ENCODE peak calls at places on chromosome X, in eight cellular contexts. One of them, this sample, is unnamed.

GRCh38 chrX:116379854-116380253 is 56.6 kb upstream of the SLC6A14 start:
- DNase-seq in GM04503: no peak
- DNase-seq in activated T-cell treated with anti-CD3 and anti-CD28 coated beads for 24 hours: no peak
- DNase-seq in activated CD4-positive, alpha-beta T cell treated with anti-CD3 and anti-CD28 coated beads, Interleukin-2, amount 50 U/mL, for 48 hours: no peak
- DNase-seq in anterior cingulate cortex: no peak
- DNase-seq in smooth muscle cell of the brain vasculature: no peak
- DNase-seq in epithelial cell of prostate: peak
- DNase-seq in NCI-H460: no peak
- DNase-seq in this sample: no peak

GRCh38 chrX:119101168-119101567 is 26.4 kb downstream of the KIAA1210 start:
- DNase-seq in epithelial cell of prostate: no peak
- DNase-seq in activated T-cell treated with anti-CD3 and anti-CD28 coated beads for 24 hours: no peak
- DNase-seq in GM04503: no peak
- DNase-seq in anterior cingulate cortex: no peak
- DNase-seq in activated CD4-positive, alpha-beta T cell treated with anti-CD3 and anti-CD28 coated beads, Interleukin-2, amount 50 U/mL, for 48 hours: no peak
- DNase-seq in smooth muscle cell of the brain vasculature: no peak
- DNase-seq in NCI-H460: no peak
- DNase-seq in this sample: no peak

GRCh38 chrX:124426824-124427223 is 80.5 kb downstream of the SH2D1A start:
- DNase-seq in GM04503: no peak
- DNase-seq in smooth muscle cell of the brain vasculature: no peak
- DNase-seq in anterior cingulate cortex: no peak
- DNase-seq in NCI-H460: no peak
- DNase-seq in epithelial cell of prostate: no peak
- DNase-seq in activated CD4-positive, alpha-beta T cell treated with anti-CD3 and anti-CD28 coated beads, Interleukin-2, amount 50 U/mL, for 48 hours: no peak
- DNase-seq in activated T-cell treated with anti-CD3 and anti-CD28 coated beads for 24 hours: no peak
- DNase-seq in this sample: no peak

GRCh38 chrX:119004920-119005524 is 30.6 kb downstream of the LONRF3 start:
- DNase-seq in smooth muscle cell of the brain vasculature: peak
- DNase-seq in epithelial cell of prostate: no peak
- DNase-seq in anterior cingulate cortex: peak
- DNase-seq in activated CD4-positive, alpha-beta T cell treated with anti-CD3 and anti-CD28 coated beads, Interleukin-2, amount 50 U/mL, for 48 hours: peak
- DNase-seq in NCI-H460: peak
- DNase-seq in activated T-cell treated with anti-CD3 and anti-CD28 coated beads for 24 hours: peak
- DNase-seq in GM04503: no peak
- DNase-seq in this sample: no peak

GRCh38 chrX:15914486-15914885 is 59.9 kb upstream of the AP1S2 start:
- DNase-seq in NCI-H460: no peak
- DNase-seq in activated CD4-positive, alpha-beta T cell treated with anti-CD3 and anti-CD28 coated beads, Interleukin-2, amount 50 U/mL, for 48 hours: no peak
- DNase-seq in activated T-cell treated with anti-CD3 and anti-CD28 coated beads for 24 hours: no peak
- DNase-seq in smooth muscle cell of the brain vasculature: no peak
- DNase-seq in GM04503: no peak
- DNase-seq in anterior cingulate cortex: no peak
- DNase-seq in epithelial cell of prostate: no peak
- DNase-seq in this sample: no peak

GRCh38 chrX:11264925-11265324 is 28.3 kb upstream of the AMELX start:
- DNase-seq in activated CD4-positive, alpha-beta T cell treated with anti-CD3 and anti-CD28 coated beads, Interleukin-2, amount 50 U/mL, for 48 hours: no peak
- DNase-seq in anterior cingulate cortex: no peak
- DNase-seq in epithelial cell of prostate: no peak
- DNase-seq in NCI-H460: no peak
- DNase-seq in smooth muscle cell of the brain vasculature: no peak
- DNase-seq in activated T-cell treated with anti-CD3 and anti-CD28 coated beads for 24 hours: no peak
- DNase-seq in GM04503: no peak
- DNase-seq in this sample: no peak

GRCh38 chrX:46636223-46636622 is 62.7 kb downstream of the CHST7 start:
- DNase-seq in GM04503: no peak
- DNase-seq in smooth muscle cell of the brain vasculature: no peak
- DNase-seq in activated T-cell treated with anti-CD3 and anti-CD28 coated beads for 24 hours: no peak
- DNase-seq in NCI-H460: no peak
- DNase-seq in activated CD4-positive, alpha-beta T cell treated with anti-CD3 and anti-CD28 coated beads, Interleukin-2, amount 50 U/mL, for 48 hours: no peak
- DNase-seq in epithelial cell of prostate: no peak
- DNase-seq in anterior cingulate cortex: no peak
- DNase-seq in this sample: no peak

GRCh38 chrX:87728024-87728423 is 210.4 kb downstream of the KLHL4 start:
- DNase-seq in epithelial cell of prostate: no peak
- DNase-seq in smooth muscle cell of the brain vasculature: no peak
- DNase-seq in activated T-cell treated with anti-CD3 and anti-CD28 coated beads for 24 hours: no peak
- DNase-seq in GM04503: no peak
- DNase-seq in anterior cingulate cortex: no peak
- DNase-seq in NCI-H460: no peak
- DNase-seq in activated CD4-positive, alpha-beta T cell treated with anti-CD3 and anti-CD28 coated beads, Interleukin-2, amount 50 U/mL, for 48 hours: no peak
- DNase-seq in this sample: no peak

GRCh38 chrX:53135581-53135980 is 41.6 kb downstream of the KANTR start:
- DNase-seq in anterior cingulate cortex: no peak
- DNase-seq in GM04503: no peak
- DNase-seq in epithelial cell of prostate: no peak
- DNase-seq in activated T-cell treated with anti-CD3 and anti-CD28 coated beads for 24 hours: no peak
- DNase-seq in activated CD4-positive, alpha-beta T cell treated with anti-CD3 and anti-CD28 coated beads, Interleukin-2, amount 50 U/mL, for 48 hours: no peak
- DNase-seq in smooth muscle cell of the brain vasculature: no peak
- DNase-seq in NCI-H460: no peak
- DNase-seq in this sample: no peak

GRCh38 chrX:27435031-27435430 is 28.1 kb downstream of the PPP4R3C start:
- DNase-seq in GM04503: no peak
- DNase-seq in activated CD4-positive, alpha-beta T cell treated with anti-CD3 and anti-CD28 coated beads, Interleukin-2, amount 50 U/mL, for 48 hours: no peak
- DNase-seq in NCI-H460: no peak
- DNase-seq in smooth muscle cell of the brain vasculature: no peak
- DNase-seq in activated T-cell treated with anti-CD3 and anti-CD28 coated beads for 24 hours: no peak
- DNase-seq in anterior cingulate cortex: no peak
- DNase-seq in epithelial cell of prostate: no peak
- DNase-seq in this sample: no peak

GRCh38 chrX:30150196-30150895 is 65.0 kb upstream of the MAGEB2 start:
- DNase-seq in smooth muscle cell of the brain vasculature: no peak
- DNase-seq in activated T-cell treated with anti-CD3 and anti-CD28 coated beads for 24 hours: no peak
- DNase-seq in NCI-H460: no peak
- DNase-seq in anterior cingulate cortex: no peak
- DNase-seq in epithelial cell of prostate: peak
- DNase-seq in activated CD4-positive, alpha-beta T cell treated with anti-CD3 and anti-CD28 coated beads, Interleukin-2, amount 50 U/mL, for 48 hours: no peak
- DNase-seq in GM04503: no peak
- DNase-seq in this sample: no peak

This sample was measured in esophagus muscularis mucosa.